ENCODE peak calls at places on chromosomes 1 and 21, in six cellular contexts. H, Q, D, P, I and V are unnamed samples.
A peak's percentile ranks its signal among the peaks of the same experiment; 100 is the strongest.

GRCh38 chr1:185672719-185673360 is 61.4 kb upstream of the HMCN1 start:
- DNase-seq in I (no peak), Q (no peak), H (no peak), D (no peak), P (no peak), V (no peak)

GRCh38 chr1:15950763-15951295 is 25.1 kb downstream of the ZBTB17 start:
- DNase-seq in Q (peak; percentile 42), P (no peak), D (peak; percentile 60), H (peak; percentile 67), I (no peak), V (no peak)

GRCh38 chr1:225944951-225945350 is 3.9 kb upstream of the LEFTY2 start:
- DNase-seq in H (no peak), Q (no peak), P (peak; percentile 85), I (no peak), D (peak; percentile 58), V (no peak)

GRCh38 chr1:166233750-166234366 is 67.1 kb upstream of the FAM78B start:
- DNase-seq in Q (no peak), H (no peak), P (no peak), I (no peak), D (no peak), V (no peak)

GRCh38 chr1:217090073-217090911 is 367.1 kb upstream of the ESRRG start:
- DNase-seq in Q (no peak), P (no peak), H (no peak), I (peak; percentile 12), D (no peak), V (no peak)

GRCh38 chr1:10161541-10162290 is 48.7 kb upstream of the KIF1B start:
- DNase-seq in D (no peak), I (no peak), H (peak; percentile 29), Q (no peak), P (no peak), V (no peak)

GRCh38 chr1:165352109-165352441 is 4.4 kb downstream of the LMX1A start:
- DNase-seq in Q (no peak), P (no peak), H (no peak), D (no peak), I (peak; percentile 33), V (no peak)

GRCh38 chr1:69221492-69221990 is 346.2 kb upstream of the LRRC7 start:
- DNase-seq in P (no peak), I (peak; percentile 20), H (no peak), D (no peak), Q (no peak), V (no peak)

GRCh38 chr21:35547946-35548774 is 499.1 kb upstream of the RUNX1 start:
- DNase-seq in Q (no peak), D (no peak), P (no peak), H (no peak), I (no peak), V (no peak)

GRCh38 chr1:67350783-67351182 is 43.1 kb downstream of the IL12RB2 start:
- DNase-seq in Q (no peak), H (no peak), I (no peak), D (no peak), P (no peak), V (peak; percentile 72)

GRCh38 chr1:93641527-93641926 is 40.1 kb downstream of the BCAR3 start:
- DNase-seq in H (no peak), D (no peak), Q (no peak), P (no peak), I (no peak), V (no peak)

GRCh38 chr21:29299906-29300546 is 1.3 kb downstream of the BACH1 start:
- DNase-seq in Q (peak; percentile 95), P (peak; percentile 59), H (peak; percentile 37), I (peak; percentile 64), D (peak; percentile 92), V (peak; percentile 98)

GRCh38 chr1:12457771-12458170 is 160.2 kb downstream of the DHRS3 start:
- DNase-seq in Q (no peak), D (no peak), H (no peak), I (no peak), P (no peak), V (no peak)

GRCh38 chr1:57202254-57202653 is 221.6 kb downstream of the DAB1 start:
- DNase-seq in D (no peak), P (no peak), H (no peak), I (no peak), Q (no peak), V (no peak)

GRCh38 chr1:236421022-236421421 is 26.9 kb downstream of the EDARADD start:
- DNase-seq in H (no peak), D (no peak), P (no peak), I (no peak), Q (peak; percentile 14), V (peak; percentile 91)

GRCh38 chr21:28781602-28782274 is 210.9 kb downstream of the LTN1 start:
- DNase-seq in Q (no peak), P (peak; percentile 20), H (no peak), I (peak; percentile 5), D (no peak), V (peak; percentile 46)

GRCh38 chr1:67675800-67676199 is 9.2 kb upstream of the GADD45A start:
- DNase-seq in P (peak; percentile 92), I (no peak), Q (no peak), D (no peak), H (no peak), V (no peak)

GRCh38 chr1:243402868-243403267 is 147.0 kb downstream of the SDCCAG8 start:
- DNase-seq in Q (no peak), P (no peak), D (no peak), I (no peak), H (no peak), V (no peak)

GRCh38 chr1:210252621-210253041 is 20.0 kb downstream of the SERTAD4 start:
- DNase-seq in Q (no peak), P (no peak), I (peak; percentile 66), H (no peak), D (no peak), V (no peak)

GRCh38 chr1:183571678-183572268 is 18.5 kb downstream of the NCF2 start:
- DNase-seq in I (no peak), D (no peak), P (no peak), H (no peak), Q (no peak), V (no peak)

GRCh38 chr1:100353073-100353801 is 931 bp downstream of the CDC14A start:
- DNase-seq in P (peak; percentile 59), D (peak; percentile 62), I (peak; percentile 83), H (no peak), Q (no peak), V (peak; percentile 10)

GRCh38 chr21:35779690-35780570 is 280.4 kb downstream of the SETD4 start:
- DNase-seq in H (no peak), D (no peak), Q (peak; percentile 84), P (no peak), I (no peak), V (peak; percentile 38)

GRCh38 chr1:52268372-52268771 is 97.6 kb downstream of the CC2D1B start:
- DNase-seq in I (peak; percentile 13), P (no peak), H (no peak), D (no peak), Q (peak; percentile 16), V (peak; percentile 49)

GRCh38 chr1:164588388-164589341 is 29.7 kb downstream of the PBX1 start:
- DNase-seq in P (no peak), D (no peak), H (no peak), Q (peak; percentile 69), I (peak; percentile 94), V (no peak)

GRCh38 chr1:190436615-190437014 is 41.0 kb downstream of the BRINP3 start:
- DNase-seq in H (no peak), Q (peak; percentile 56), I (no peak), P (peak; percentile 38), D (no peak), V (peak; percentile 43)

GRCh38 chr1:24297187-24297851 is 21.8 kb upstream of the GRHL3 start:
- DNase-seq in H (no peak), Q (no peak), P (no peak), D (no peak), I (no peak), V (no peak)

GRCh38 chr1:24297852-24298232 is 21.3 kb upstream of the GRHL3 start:
- DNase-seq in Q (no peak), I (no peak), P (no peak), H (no peak), D (no peak), V (no peak)

GRCh38 chr1:24300971-24301370 is 18.2 kb upstream of the GRHL3 start:
- DNase-seq in P (no peak), I (no peak), Q (no peak), H (no peak), D (no peak), V (peak; percentile 83)

GRCh38 chr1:24299901-24300300 is 19.3 kb upstream of the GRHL3 start:
- DNase-seq in H (no peak), P (no peak), D (no peak), Q (no peak), I (no peak), V (peak; percentile 63)

GRCh38 chr1:24298606-24299005 is 20.6 kb upstream of the GRHL3 start:
- DNase-seq in I (no peak), P (no peak), H (no peak), D (no peak), Q (no peak), V (no peak)
- TF ChIP-seq CTCF in I (no peak), P (no peak), H (no peak), D (no peak), Q (no peak), V (no peak)

GRCh38 chr1:25447547-25447946 is 16.9 kb downstream of the MACO1 start:
- DNase-seq in P (no peak), D (no peak), I (no peak), H (no peak), Q (no peak), V (no peak)

GRCh38 chr1:25437672-25438071 is 7.0 kb downstream of the MACO1 start:
- DNase-seq in P (no peak), H (no peak), Q (no peak), I (no peak), D (no peak), V (no peak)

GRCh38 chr1:25439287-25439686 is 8.6 kb downstream of the MACO1 start:
- DNase-seq in D (no peak), Q (no peak), I (no peak), P (no peak), H (no peak), V (no peak)

GRCh38 chr1:25443030-25443699 is 12.5 kb downstream of the MACO1 start:
- DNase-seq in I (no peak), H (no peak), D (no peak), P (no peak), Q (no peak), V (peak; percentile 68)

DNA sequence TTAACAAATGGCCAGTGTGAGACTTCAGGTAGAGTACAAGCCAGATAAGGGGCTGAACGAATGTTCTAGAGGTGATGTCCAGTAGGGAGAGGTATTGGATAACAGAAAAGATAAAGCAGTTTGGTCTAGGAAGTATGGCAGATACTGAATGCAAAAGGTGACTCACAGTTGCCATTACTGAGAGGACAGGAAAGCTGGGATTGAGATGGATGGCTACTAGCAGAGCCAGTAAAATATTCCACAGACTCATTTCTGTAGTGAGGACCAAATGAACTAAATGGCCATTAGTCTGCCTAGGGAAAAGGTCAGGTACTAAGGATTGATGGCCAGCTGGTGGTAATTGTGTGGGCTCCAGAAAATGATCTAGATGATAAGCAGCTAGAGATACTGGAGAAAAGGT is 11.5 kb downstream of the MACO1 start:
- DNase-seq in D (no peak), Q (peak; percentile 53), P (no peak), H (no peak), I (no peak), V (peak; percentile 41)
- TF ChIP-seq CTCF in D (no peak), Q (no peak), P (no peak), H (no peak), I (no peak), V (no peak)

GRCh38 chr21:39630827-39631226 is 18.1 kb downstream of the B3GALT5 start:
- DNase-seq in D (no peak), I (no peak), Q (peak; percentile 39), P (no peak), H (no peak), V (no peak)
- TF ChIP-seq CTCF in D (no peak), I (no peak), Q (no peak), P (no peak), H (no peak), V (no peak)

GRCh38 chr21:14766241-14766640 is 220.1 kb upstream of the SAMSN1 start:
- DNase-seq in I (peak; percentile 10), H (no peak), Q (no peak), D (no peak), P (peak; percentile 6), V (no peak)
- TF ChIP-seq CTCF in I (no peak), H (no peak), Q (no peak), D (no peak), P (peak; percentile 54), V (no peak)